ENCODE peak calls at places on chromosome 22, in nine cellular contexts. G, F, J, W, I, B, H, K and A are unnamed samples.

GRCh38 chr22:46826438-46826837 is 64.0 kb downstream of the TBC1D22A start:
- DNase-seq in F (no peak), I (no peak), H (no peak), G (no peak), W (peak; percentile 11), B (no peak), J (no peak), K (no peak), A (no peak)

GRCh38 chr22:36323182-36323854 is 64.4 kb downstream of the MYH9 start:
- DNase-seq in G (no peak), K (no peak), W (no peak), B (peak; percentile 79), I (peak; percentile 43), F (no peak), H (peak; percentile 73), J (peak; percentile 68), A (peak; percentile 53)

GRCh38 chr22:34841911-34842310 is 224.0 kb upstream of the ISX start:
- DNase-seq in B (no peak), W (no peak), J (no peak), F (no peak), K (no peak), G (no peak), I (no peak), H (no peak), A (no peak)

GRCh38 chr22:38429460-38430128 is 25.4 kb downstream of the KCNJ4 start:
- DNase-seq in F (peak; percentile 75), W (no peak), H (no peak), G (no peak), K (no peak), B (no peak), I (no peak), J (no peak), A (no peak)

GRCh38 chr22:44352378-44353062 is 39.8 kb upstream of the SHISAL1 start:
- DNase-seq in W (no peak), J (no peak), G (no peak), K (no peak), B (no peak), F (no peak), H (no peak), I (no peak), A (no peak)

GRCh38 chr22:21666786-21667185 is 974 bp downstream of the PPIL2 start:
- DNase-seq in G (no peak), F (no peak), W (peak; percentile 25), J (no peak), B (no peak), K (no peak), I (no peak), H (no peak), A (no peak)

GRCh38 chr22:50520826-50521453 is 4.5 kb downstream of the SCO2 start:
- DNase-seq in K (no peak), I (no peak), B (no peak), G (no peak), F (no peak), W (peak; percentile 18), H (no peak), J (no peak), A (no peak)

GRCh38 chr22:19644314-19645223 is 69.7 kb upstream of the SEPTIN5 start:
- DNase-seq in W (no peak), I (no peak), F (no peak), J (no peak), H (no peak), K (no peak), G (no peak), B (no peak), A (no peak)

GRCh38 chr22:37999236-37999635 is 14.9 kb upstream of the SOX10 start:
- DNase-seq in J (no peak), W (no peak), I (no peak), F (no peak), B (no peak), H (no peak), K (no peak), G (no peak), A (no peak)